ENCODE peak calls at places on chromosomes 13 and 19, in five cellular contexts. D is CD8-positive, alpha-beta memory T cell; B is esophagus squamous epithelium; J is breast epithelium; K is aorta. U is an unnamed sample.

GRCh38 chr13:111283991-111284390 is 36.5 kb upstream of the TEX29 start:
- DNase-seq in B (no peak), J (no peak), D (no peak), K (no peak), U (peak; percentile 60)

GRCh38 chr13:98201178-98201577 is 24.1 kb upstream of the RNF113B start:
- DNase-seq in J (no peak), D (no peak), B (no peak), K (no peak), U (no peak)

GRCh38 chr13:85970727-85971126 is 171.5 kb upstream of the SLITRK6 start:
- DNase-seq in D (no peak), B (no peak), K (no peak), J (no peak), U (no peak)

GRCh38 chr13:37058801-37059135 is 720 bp downstream of the SUPT20H start:
- DNase-seq in K (no peak), D (peak; percentile 26), J (no peak), B (no peak), U (peak; percentile 51)

GRCh38 chr19:38769635-38770211 is 3.6 kb downstream of the LGALS7 start:
- DNase-seq in D (peak; percentile 92), K (peak; percentile 94), B (peak; percentile 76), J (peak; percentile 84), U (peak; percentile 94)

GRCh38 chr13:29933401-29933800 is 83.0 kb upstream of the UBL3 start:
- DNase-seq in K (no peak), B (no peak), J (no peak), D (no peak), U (no peak)

GRCh38 chr13:51221674-51222509 is at the start of gene FAM124A:
- DNase-seq in K (peak; percentile 51), J (no peak), B (no peak), D (no peak), U (peak; percentile 81)

GRCh38 chr19:4288091-4288777 is 9.2 kb downstream of the SHD start:
- DNase-seq in D (no peak), J (no peak), K (no peak), B (no peak), U (no peak)

GRCh38 chr13:108549989-108550388 is 79.4 kb upstream of the MYO16 start:
- DNase-seq in D (no peak), K (no peak), J (no peak), B (no peak), U (no peak)

GRCh38 chr19:43809762-43810696 is 7.8 kb upstream of the LYPD5 start:
- DNase-seq in B (no peak), D (no peak), J (no peak), K (no peak), U (no peak)

GRCh38 chr13:25971499-25972145 is 80.2 kb downstream of the SHISA2 start:
- DNase-seq in B (no peak), K (no peak), J (no peak), D (peak; percentile 33), U (no peak)

GRCh38 chr13:44232729-44233128 is 140.9 kb upstream of the SERP2 start:
- DNase-seq in K (no peak), D (no peak), B (no peak), J (no peak), U (no peak)

GRCh38 chr19:29702161-29702957 is 12.7 kb downstream of the C19orf12 start:
- DNase-seq in B (no peak), K (peak; percentile 17), D (no peak), J (no peak), U (no peak)

GRCh38 chr19:12802267-12803106 is 618 bp downstream of the THSD8 start:
- DNase-seq in B (no peak), D (no peak), K (no peak), J (no peak), U (no peak)

GRCh38 chr19:2616741-2617392 is 85.6 kb downstream of the GNG7 start:
- DNase-seq in K (peak; percentile 86), J (no peak), D (no peak), B (no peak), U (no peak)

GRCh38 chr19:10567696-10568443 is 909 bp downstream of the CDKN2D start:
- DNase-seq in K (no peak), J (no peak), B (no peak), D (no peak), U (peak; percentile 53)

GRCh38 chr19:3149526-3150505 is 14.0 kb downstream of the GNA15 start:
- DNase-seq in J (no peak), K (peak; percentile 48), B (no peak), D (no peak), U (no peak)

GRCh38 chr19:1745589-1746031 is 7.7 kb upstream of the ONECUT3 start:
- DNase-seq in D (no peak), J (no peak), K (no peak), B (no peak), U (no peak)

GRCh38 chr13:82636119-82636518 is 1246.2 kb downstream of the SLITRK1 start:
- DNase-seq in B (no peak), D (no peak), K (no peak), J (no peak), U (no peak)

GRCh38 chr19:35901055-35901644 is 810 bp upstream of the NFKBID start:
- DNase-seq in D (no peak), K (no peak), J (no peak), B (no peak), U (no peak)

GRCh38 chr19:679418-680286 is 3.5 kb downstream of the FSTL3 start:
- DNase-seq in J (no peak), D (no peak), B (no peak), K (peak; percentile 87), U (peak; percentile 92)

GRCh38 chr13:90696254-90696653 is 651.2 kb upstream of the MIR17HG start:
- DNase-seq in B (no peak), K (no peak), D (no peak), J (no peak), U (no peak)

GRCh38 chr13:92952161-92952560 is 274.4 kb upstream of the GPC6 start:
- DNase-seq in B (no peak), J (no peak), K (no peak), D (no peak), U (no peak)

GRCh38 chr13:60226507-60226906 is 62.8 kb upstream of the DIAPH3 start:
- DNase-seq in J (no peak), B (no peak), K (no peak), D (no peak), U (no peak)

GRCh38 chr13:34161829-34162544 is 344.0 kb downstream of the RFC3 start:
- DNase-seq in K (no peak), D (no peak), B (no peak), J (no peak), U (no peak)

GRCh38 chr13:76293346-76293745 is 592.9 kb downstream of the KCTD12 start:
- DNase-seq in K (no peak), D (no peak), B (no peak), J (no peak), U (no peak)

GRCh38 chr13:101013245-101013644 is 338.6 kb upstream of the TMTC4 start:
- DNase-seq in B (no peak), K (no peak), D (no peak), J (no peak), U (no peak)

GRCh38 chr19:45852941-45853340 is 10.0 kb downstream of the SYMPK start:
- DNase-seq in K (no peak), B (no peak), J (no peak), D (no peak), U (no peak)

GRCh38 chr19:48739400-48739825 is 997 bp downstream of the RASIP1 start:
- DNase-seq in J (no peak), D (no peak), K (no peak), B (no peak), U (peak; percentile 58)

GRCh38 chr19:51689751-51690358 is 3.3 kb upstream of the SPACA6 start:
- DNase-seq in J (no peak), K (peak; percentile 68), D (no peak), B (no peak), U (peak; percentile 68)

DNA sequence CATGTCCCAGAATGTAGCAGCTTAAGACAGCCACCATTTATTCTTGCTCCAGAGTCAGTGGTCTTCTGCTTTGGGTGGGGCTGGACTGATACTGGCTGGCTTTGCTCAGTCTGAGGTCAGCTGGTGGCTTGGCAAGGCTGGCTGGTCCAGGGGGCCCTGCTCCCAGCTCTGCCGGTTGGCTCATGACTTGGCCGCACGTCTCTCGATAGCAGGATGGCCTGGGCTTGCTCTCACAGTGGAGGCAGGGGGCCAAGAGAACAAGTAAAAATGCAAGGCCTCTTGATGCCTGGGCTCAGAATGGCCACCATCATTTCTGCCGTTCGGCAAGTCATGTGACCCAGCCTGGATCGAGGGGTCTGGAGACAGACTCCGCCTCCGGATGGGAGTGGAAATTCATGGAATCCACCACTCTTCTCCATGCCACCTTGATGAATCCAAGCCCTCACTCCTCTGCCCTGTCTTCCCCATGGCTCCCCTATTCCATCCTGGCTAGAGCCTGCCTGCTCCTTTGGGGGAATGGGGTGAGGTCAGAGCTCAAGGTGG is 13.1 kb downstream of the ACTMAP start:
- DNase-seq in K (no peak), J (no peak), D (no peak), B (no peak), U (no peak)
- H3K27ac ChIP-seq in K (no peak overlapping the region), J (no peak overlapping the region), D (no peak overlapping the region), B (peak overlapping the region; percentile 18), U (no peak overlapping the region)

DNA sequence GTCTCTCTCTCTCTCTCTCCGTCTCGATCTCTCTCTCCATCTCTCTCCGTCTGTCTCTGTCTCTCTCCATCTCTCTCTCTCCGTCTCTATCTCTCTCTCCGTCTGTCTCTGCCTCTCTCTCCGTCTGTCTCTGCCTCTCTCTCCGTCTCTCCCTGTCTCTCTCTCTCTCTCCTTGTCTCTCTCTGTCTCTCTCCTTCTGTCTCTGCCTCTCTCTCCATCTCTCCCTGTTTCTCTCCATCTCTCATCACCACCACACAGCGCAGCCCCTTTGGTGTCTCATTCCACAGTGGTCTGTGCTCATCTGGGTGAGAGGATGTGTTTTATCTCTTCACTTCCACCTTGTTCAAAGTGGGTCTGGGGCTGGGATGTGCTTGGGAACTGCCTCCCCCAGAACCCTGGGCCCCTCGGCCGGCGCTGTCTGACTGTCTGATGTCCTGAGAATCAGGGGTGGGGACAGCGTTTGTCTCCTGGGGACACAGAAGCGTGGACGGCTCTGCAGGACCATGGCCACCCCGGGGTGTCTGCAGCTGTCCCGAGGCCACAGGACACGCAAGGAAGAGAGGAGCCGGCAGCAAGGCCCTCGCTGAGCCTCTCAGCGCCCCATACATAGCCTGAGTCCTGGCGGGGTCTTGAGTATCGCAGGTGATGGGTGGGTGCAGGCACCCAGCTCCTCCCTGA is 40.2 kb upstream of the C13orf46 start:
- DNase-seq in K (no peak), J (no peak), D (no peak), B (no peak), U (peak; percentile 27)
- H3K27ac ChIP-seq in K (no peak overlapping the region), J (no peak overlapping the region), D (no peak overlapping the region), B (no peak overlapping the region), U (no peak overlapping the region)

GRCh38 chr13:94309576-94309975 is 169.9 kb downstream of the DCT start:
- DNase-seq in D (no peak), K (no peak), B (no peak), J (no peak), U (no peak)
- H3K27ac ChIP-seq in D (no peak overlapping the region), K (no peak overlapping the region), B (no peak overlapping the region), J (no peak overlapping the region), U (no peak overlapping the region)

GRCh38 chr19:18123819-18124218 is 26.2 kb downstream of the MAST3 start:
- DNase-seq in B (no peak), D (no peak), K (no peak), J (no peak), U (no peak)

GRCh38 chr19:18122424-18122823 is 24.8 kb downstream of the MAST3 start:
- DNase-seq in B (no peak), J (no peak), K (no peak), D (no peak), U (no peak)

GRCh38 chr19:18126097-18126496 is 26.9 kb upstream of the PIK3R2 start:
- DNase-seq in B (no peak), K (no peak), J (no peak), D (no peak), U (no peak)

GRCh38 chr19:18121166-18121565 is 23.6 kb downstream of the MAST3 start:
- DNase-seq in K (no peak), D (no peak), J (no peak), B (no peak), U (no peak)

GRCh38 chr19:18122860-18123795 is 25.6 kb downstream of the MAST3 start:
- DNase-seq in K (no peak), J (no peak), D (no peak), B (no peak), U (peak; percentile 70)
- H3K27ac ChIP-seq in K (no peak overlapping the region), J (no peak overlapping the region), D (no peak overlapping the region), B (peak overlapping the region; percentile 61), U (peak overlapping the region; percentile 9)